ENCODE peak calls at places on chromosomes 1 and 21, in seven cellular contexts. S is stimulated activated naive B cell treated with anti-CD40 and anti-IgM and Interleukin-4, amounts not matched to agents 10 μg/mL and 1 μg/mL and 100 μg/mL, for 72 hours; Z is fibroblast of the conjunctiva; R is left colon; W is BE2C; I is SK-MEL-5; V is HepG2. Y is an unnamed sample.

GRCh38 chr1:248696261-248696660 is 6.3 kb downstream of the OR14I1 start:
- DNase-seq in S (no peak), Z (no peak), R (no peak), W (no peak), I (peak), V (peak), Y (no peak)

GRCh38 chr1:40592107-40592773 is 60.8 kb downstream of the ZNF684 start:
- DNase-seq in S (no peak), Z (no peak), R (no peak), W (peak), I (peak), V (peak), Y (peak)

GRCh38 chr1:7302873-7303272 is 468.2 kb upstream of the VAMP3 start:
- DNase-seq in S (no peak), Z (no peak), R (no peak), W (peak), I (peak), V (no peak), Y (no peak)

GRCh38 chr1:209560529-209560928 is 23.0 kb upstream of the CAMK1G start:
- DNase-seq in S (no peak), Z (no peak), R (no peak), W (no peak), I (no peak), V (no peak), Y (no peak)

GRCh38 chr1:116954450-116954849 is 44.7 kb downstream of the PTGFRN start:
- DNase-seq in S (no peak), Z (no peak), R (no peak), W (no peak), I (no peak), V (no peak), Y (no peak)

GRCh38 chr21:40337981-40338380 is 470.7 kb downstream of the PCP4 start:
- DNase-seq in S (no peak), Z (no peak), R (no peak), W (no peak), I (no peak), V (no peak), Y (no peak)

GRCh38 chr1:87200875-87201638 is 127.6 kb upstream of the LMO4 start:
- DNase-seq in S (no peak), Z (no peak), R (no peak), W (no peak), I (no peak), V (no peak), Y (no peak)

GRCh38 chr1:208025036-208025435 is 114.1 kb upstream of the CD34 start:
- DNase-seq in S (no peak), Z (no peak), R (no peak), W (no peak), I (no peak), V (no peak), Y (no peak)

GRCh38 chr21:36079010-36079649 is 9.3 kb downstream of the CBR1 start:
- DNase-seq in S (no peak), Z (no peak), R (peak), W (no peak), I (peak), V (no peak), Y (no peak)

GRCh38 chr1:180156201-180156600 is 1.5 kb downstream of the QSOX1 start:
- DNase-seq in S (peak), Z (no peak), R (no peak), W (no peak), I (no peak), V (no peak), Y (no peak)

GRCh38 chr1:165116732-165117131 is 239.8 kb downstream of the LMX1A start:
- DNase-seq in S (no peak), Z (peak), R (no peak), W (no peak), I (peak), V (no peak), Y (no peak)

Y was measured in germinal center.